ENCODE peak calls at places on chromosomes 2 and 18, in ten cellular contexts. G is esophagus muscularis mucosa, H is sigmoid colon, Y is tibial nerve, P is stomach, T is transverse colon, W is GM12878, R is ovary, C is upper lobe of left lung, U is HepG2. Q is an unnamed sample.

GRCh38 chr2:48248251-48248933 is 281.6 kb upstream of the STON1 start:
- DNase-seq in G (no peak), H (no peak), Y (no peak), P (no peak), T (no peak), W (peak; percentile 48), R (no peak), C (peak; percentile 28), U (peak; percentile 77), Q (no peak)

GRCh38 chr2:16978291-16978690 is 312.7 kb upstream of the CYRIA start:
- DNase-seq in G (no peak), H (no peak), Y (no peak), P (no peak), T (no peak), W (no peak), R (no peak), C (no peak), U (no peak), Q (no peak)

GRCh38 chr2:164662066-164662465 is 40.8 kb upstream of the GRB14 start:
- DNase-seq in G (no peak), H (no peak), Y (no peak), P (no peak), T (no peak), W (no peak), R (no peak), C (no peak), U (no peak), Q (no peak)

GRCh38 chr2:17416891-17417391 is 101.3 kb downstream of the RAD51AP2 start:
- DNase-seq in G (no peak), H (no peak), Y (no peak), P (no peak), T (no peak), W (no peak), R (no peak), C (no peak), U (no peak), Q (no peak)

GRCh38 chr18:49249523-49249922 is 210.9 kb downstream of the DYM start:
- DNase-seq in G (no peak), H (no peak), Y (no peak), P (no peak), T (no peak), W (no peak), R (no peak), C (no peak), U (no peak), Q (no peak)

GRCh38 chr2:217568289-217568985 is 434.4 kb downstream of the TNS1 start:
- DNase-seq in G (no peak), H (no peak), Y (no peak), P (no peak), T (no peak), W (no peak), R (no peak), C (no peak), U (no peak), Q (no peak)

GRCh38 chr2:216739035-216739434 is 43.7 kb upstream of the IGFBP5 start:
- DNase-seq in G (no peak), H (no peak), Y (no peak), P (no peak), T (no peak), W (no peak), R (no peak), C (no peak), U (no peak), Q (no peak)

GRCh38 chr2:24083567-24084385 is 858 bp downstream of the TP53I3 start:
- DNase-seq in G (no peak), H (no peak), Y (no peak), P (peak; percentile 85), T (peak; percentile 94), W (peak; percentile 79), R (peak; percentile 79), C (peak; percentile 96), U (peak; percentile 98), Q (peak; percentile 91)

GRCh38 chr18:33959609-33960008 is 265.1 kb downstream of the NOL4 start:
- DNase-seq in G (no peak), H (no peak), Y (no peak), P (no peak), T (no peak), W (no peak), R (no peak), C (no peak), U (no peak), Q (no peak)

GRCh38 chr2:231123362-231123898 is 1.4 kb downstream of the HTR2B start:
- DNase-seq in G (no peak), H (no peak), Y (no peak), P (no peak), T (no peak), W (peak; percentile 16), R (no peak), C (no peak), U (peak; percentile 37), Q (no peak)

GRCh38 chr18:46452820-46453219 is 204.2 kb downstream of the LOXHD1 start:
- DNase-seq in G (no peak), H (no peak), Y (no peak), P (no peak), T (no peak), W (no peak), R (no peak), C (no peak), U (no peak), Q (no peak)

GRCh38 chr2:241255542-241256167 is 59.8 kb downstream of the HDLBP start:
- DNase-seq in G (no peak), H (peak; percentile 52), Y (no peak), P (peak; percentile 22), T (no peak), W (no peak), R (peak; percentile 85), C (no peak), U (no peak), Q (no peak)

GRCh38 chr18:28439870-28440269 is 262.9 kb upstream of the CDH2 start:
- DNase-seq in G (no peak), H (no peak), Y (no peak), P (no peak), T (no peak), W (no peak), R (no peak), C (no peak), U (no peak), Q (no peak)

GRCh38 chr2:188369365-188369764 is 77.7 kb downstream of the GULP1 start:
- DNase-seq in G (no peak), H (no peak), Y (peak; percentile 9), P (peak; percentile 31), T (peak; percentile 23), W (no peak), R (no peak), C (peak; percentile 26), U (peak; percentile 57), Q (no peak)

GRCh38 chr2:27922842-27923241 is 32.3 kb downstream of the BABAM2 start:
- DNase-seq in G (no peak), H (no peak), Y (no peak), P (no peak), T (no peak), W (no peak), R (no peak), C (no peak), U (no peak), Q (no peak)

GRCh38 chr2:227661827-227662226 is 4.8 kb upstream of the SCYGR5 start:
- DNase-seq in G (no peak), H (no peak), Y (no peak), P (no peak), T (no peak), W (no peak), R (no peak), C (no peak), U (no peak), Q (no peak)

GRCh38 chr2:77642339-77642738 is 120.2 kb upstream of the LRRTM4 start:
- DNase-seq in G (no peak), H (no peak), Y (no peak), P (no peak), T (no peak), W (no peak), R (no peak), C (no peak), U (no peak), Q (no peak)

GRCh38 chr2:195330513-195330956 is 326.5 kb upstream of the SLC39A10 start:
- DNase-seq in G (no peak), H (no peak), Y (no peak), P (no peak), T (no peak), W (no peak), R (no peak), C (no peak), U (no peak), Q (no peak)

GRCh38 chr18:48872234-48873145 is 78.3 kb downstream of the SMAD7 start:
- DNase-seq in G (no peak), H (no peak), Y (no peak), P (no peak), T (no peak), W (no peak), R (no peak), C (no peak), U (no peak), Q (no peak)

GRCh38 chr18:73684651-73685050 is 463.0 kb downstream of the FBXO15 start:
- DNase-seq in G (no peak), H (no peak), Y (no peak), P (no peak), T (no peak), W (no peak), R (no peak), C (no peak), U (no peak), Q (no peak)
- H3K27ac ChIP-seq in G (no peak overlapping the region), H (no peak overlapping the region), Y (no peak overlapping the region), P (no peak overlapping the region), T (no peak overlapping the region), W (no peak overlapping the region), R (no peak overlapping the region), C (no peak overlapping the region), U (no peak overlapping the region), Q (no peak overlapping the region)

GRCh38 chr2:225725726-225726125 is 326.2 kb downstream of the NYAP2 start:
- DNase-seq in G (no peak), H (no peak), Y (no peak), P (no peak), T (no peak), W (no peak), R (no peak), C (no peak), U (no peak), Q (no peak)
- H3K4me3 ChIP-seq in G (no peak overlapping the region), H (no peak overlapping the region), Y (no peak overlapping the region), P (no peak overlapping the region), T (no peak overlapping the region), W (no peak overlapping the region), R (no peak overlapping the region), C (no peak overlapping the region), U (no peak overlapping the region), Q (no peak overlapping the region)

DNA sequence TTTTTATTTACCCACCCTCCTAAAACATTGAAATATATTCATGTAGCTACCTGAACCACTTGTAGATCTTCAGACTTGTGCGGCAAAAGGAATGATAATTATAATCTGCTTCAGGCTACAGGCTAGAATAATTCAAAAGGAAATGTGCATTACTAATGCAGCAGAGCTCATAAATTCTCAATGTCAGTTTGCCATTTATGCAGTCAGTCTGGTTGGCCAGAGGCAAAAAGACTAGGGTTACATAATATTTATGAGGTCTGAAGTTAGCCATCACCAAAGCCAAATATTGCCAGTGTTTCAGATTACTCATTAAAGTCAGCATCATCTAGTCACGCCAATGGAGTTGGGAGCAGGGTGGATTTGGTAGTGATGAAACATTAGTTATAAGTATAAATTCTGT is 38.9 kb downstream of the METAP1D start:
- DNase-seq in G (no peak), H (no peak), Y (no peak), P (no peak), T (no peak), W (no peak), R (no peak), C (no peak), U (no peak), Q (no peak)
- TF ChIP-seq EP300 in G (no peak), H (no peak), Y (no peak), P (no peak), T (no peak), W (no peak), R (no peak), C (no peak), U (no peak), Q (no peak)

GRCh38 chr2:72781500-72781899 is 44.3 kb downstream of the EXOC6B start:
- DNase-seq in G (no peak), H (no peak), Y (no peak), P (no peak), T (no peak), W (no peak), R (no peak), C (no peak), U (no peak), Q (no peak)
- H3K27ac ChIP-seq in G (no peak overlapping the region), H (no peak overlapping the region), Y (no peak overlapping the region), P (no peak overlapping the region), T (no peak overlapping the region), W (no peak overlapping the region), R (no peak overlapping the region), C (no peak overlapping the region), U (no peak overlapping the region), Q (no peak overlapping the region)

Q was measured in suprapubic skin.